ENCODE peak calls at places on chromosomes 16 and 17, in five cellular contexts. V, H, X, Q and Y are unnamed samples.

GRCh38 chr16:46954562-46954961 is 18.9 kb downstream of the DNAJA2 start:
- DNase-seq in Q (no peak), V (no peak), H (no peak), X (no peak), Y (no peak)

GRCh38 chr16:17448640-17449638 is 21.8 kb downstream of the XYLT1 start:
- DNase-seq in X (no peak), Q (peak; percentile 25), V (no peak), H (no peak), Y (no peak)

GRCh38 chr16:58462089-58462488 is 37.9 kb upstream of the NDRG4 start:
- DNase-seq in H (no peak), V (no peak), Q (no peak), X (no peak), Y (no peak)

GRCh38 chr17:36849871-36850348 is 87.4 kb upstream of the LHX1 start:
- DNase-seq in Q (no peak), X (no peak), V (no peak), H (no peak), Y (no peak)

GRCh38 chr16:64428463-64428862 is 693.4 kb downstream of the CDH11 start:
- DNase-seq in V (no peak), H (no peak), Q (no peak), X (no peak), Y (no peak)

GRCh38 chr16:75837681-75838080 is 111.4 kb upstream of the CPHXL start:
- DNase-seq in V (no peak), H (no peak), Q (no peak), X (no peak), Y (no peak)

GRCh38 chr17:64779344-64780095 is 117.4 kb upstream of the SMURF2 start:
- DNase-seq in X (no peak), H (no peak), Q (peak; percentile 27), V (peak; percentile 73), Y (no peak)

GRCh38 chr16:73002836-73003235 is 45.1 kb downstream of the ZFHX3 start:
- DNase-seq in X (no peak), Q (no peak), H (no peak), V (no peak), Y (no peak)

GRCh38 chr17:72477529-72477928 is 356.7 kb downstream of the SOX9 start:
- DNase-seq in X (peak; percentile 78), Q (peak; percentile 70), H (peak; percentile 38), V (no peak), Y (peak; percentile 63)

GRCh38 chr17:66947311-66947710 is 17.2 kb upstream of the CACNG4 start:
- DNase-seq in X (no peak), H (no peak), Q (no peak), V (no peak), Y (no peak)

GRCh38 chr16:17002557-17002956 is 468.2 kb downstream of the XYLT1 start:
- DNase-seq in Q (no peak), V (no peak), H (no peak), X (no peak), Y (no peak)

GRCh38 chr17:10875411-10875810 is 37.5 kb upstream of the PIRT start:
- DNase-seq in Q (no peak), V (peak; percentile 60), H (no peak), X (no peak), Y (no peak)

GRCh38 chr16:46833465-46833810 is 2.5 kb upstream of the C16orf87 start:
- DNase-seq in V (no peak), Q (no peak), H (no peak), X (no peak), Y (no peak)

GRCh38 chr16:81729451-81729850 is 49.6 kb upstream of the PLCG2 start:
- DNase-seq in V (peak; percentile 89), X (no peak), H (no peak), Q (no peak), Y (no peak)

GRCh38 chr17:51638909-51639308 is 378.6 kb downstream of the UTP18 start:
- DNase-seq in H (no peak), X (no peak), Q (no peak), V (no peak), Y (no peak)

GRCh38 chr17:70492368-70492767 is 323.0 kb downstream of the KCNJ2 start:
- DNase-seq in H (no peak), X (no peak), Q (no peak), V (no peak), Y (no peak)

GRCh38 chr16:886802-887731 is 83.7 kb downstream of the LMF1 start:
- DNase-seq in H (no peak), V (peak; percentile 81), X (no peak), Q (no peak), Y (no peak)

GRCh38 chr17:42409467-42410351 is 13.3 kb downstream of the CAVIN1 start:
- DNase-seq in X (peak; percentile 40), H (peak; percentile 96), Q (peak; percentile 49), V (no peak), Y (peak; percentile 79)

GRCh38 chr16:64290461-64290860 is 831.4 kb downstream of the CDH11 start:
- DNase-seq in X (no peak), V (no peak), Q (no peak), H (no peak), Y (no peak)

GRCh38 chr17:40981115-40981514 is 3.0 kb downstream of the KRT40 start:
- DNase-seq in Q (no peak), X (no peak), V (no peak), H (no peak), Y (no peak)

GRCh38 chr16:72092832-72093447 is 480 bp downstream of the TXNL4B start:
- DNase-seq in H (no peak), Q (no peak), V (peak; percentile 45), X (no peak), Y (no peak)

GRCh38 chr17:45322168-45322567 is 5.3 kb upstream of the MAP3K14 start:
- DNase-seq in Q (no peak), V (no peak), X (no peak), H (no peak), Y (no peak)

GRCh38 chr16:3461120-3461519 is 17.6 kb downstream of the NAA60 start:
- DNase-seq in X (no peak), H (no peak), V (no peak), Q (no peak), Y (no peak)

GRCh38 chr17:51479303-51479702 is 219.0 kb downstream of the UTP18 start:
- DNase-seq in H (no peak), X (no peak), V (peak; percentile 34), Q (no peak), Y (no peak)

GRCh38 chr16:19698480-19699465 is 19.3 kb downstream of the KNOP1 start:
- DNase-seq in V (no peak), H (no peak), X (no peak), Q (no peak), Y (no peak)

GRCh38 chr16:1642753-1643152 is 30.6 kb downstream of the CRAMP1 start:
- DNase-seq in Q (no peak), V (no peak), X (no peak), H (no peak), Y (no peak)

GRCh38 chr16:65315004-65315398 is 193.1 kb upstream of the CDH11 start:
- DNase-seq in H (peak; percentile 41), V (no peak), Q (no peak), X (no peak), Y (no peak)

GRCh38 chr16:89565506-89566372 is 5.3 kb downstream of the RPL13 start:
- DNase-seq in H (peak; percentile 65), X (peak; percentile 70), V (peak; percentile 85), Q (peak; percentile 66), Y (peak; percentile 27)

GRCh38 chr17:39621523-39622379 is 5.0 kb upstream of the PPP1R1B start:
- DNase-seq in V (peak; percentile 84), Q (peak; percentile 90), X (peak; percentile 92), H (peak; percentile 84), Y (peak; percentile 83)

GRCh38 chr16:85436636-85437160 is 176.4 kb upstream of the GSE1 start:
- DNase-seq in H (no peak), X (peak; percentile 57), Q (peak; percentile 81), V (peak; percentile 88), Y (peak; percentile 31)

GRCh38 chr17:57948555-57949420 is 6.4 kb downstream of the CUEDC1 start:
- DNase-seq in X (no peak), V (peak; percentile 45), Q (no peak), H (no peak), Y (no peak)

GRCh38 chr16:58459344-58460218 is 40.4 kb upstream of the NDRG4 start:
- DNase-seq in H (no peak), V (no peak), Q (no peak), X (no peak), Y (no peak)

GRCh38 chr17:42581744-42582270 is 4.3 kb upstream of the PSMC3IP start:
- DNase-seq in X (no peak), H (no peak), Q (no peak), V (no peak), Y (no peak)

GRCh38 chr17:42881768-42882565 is 18.6 kb upstream of the G6PC1 start:
- DNase-seq in H (no peak), V (no peak), X (no peak), Q (no peak), Y (no peak)

DNA sequence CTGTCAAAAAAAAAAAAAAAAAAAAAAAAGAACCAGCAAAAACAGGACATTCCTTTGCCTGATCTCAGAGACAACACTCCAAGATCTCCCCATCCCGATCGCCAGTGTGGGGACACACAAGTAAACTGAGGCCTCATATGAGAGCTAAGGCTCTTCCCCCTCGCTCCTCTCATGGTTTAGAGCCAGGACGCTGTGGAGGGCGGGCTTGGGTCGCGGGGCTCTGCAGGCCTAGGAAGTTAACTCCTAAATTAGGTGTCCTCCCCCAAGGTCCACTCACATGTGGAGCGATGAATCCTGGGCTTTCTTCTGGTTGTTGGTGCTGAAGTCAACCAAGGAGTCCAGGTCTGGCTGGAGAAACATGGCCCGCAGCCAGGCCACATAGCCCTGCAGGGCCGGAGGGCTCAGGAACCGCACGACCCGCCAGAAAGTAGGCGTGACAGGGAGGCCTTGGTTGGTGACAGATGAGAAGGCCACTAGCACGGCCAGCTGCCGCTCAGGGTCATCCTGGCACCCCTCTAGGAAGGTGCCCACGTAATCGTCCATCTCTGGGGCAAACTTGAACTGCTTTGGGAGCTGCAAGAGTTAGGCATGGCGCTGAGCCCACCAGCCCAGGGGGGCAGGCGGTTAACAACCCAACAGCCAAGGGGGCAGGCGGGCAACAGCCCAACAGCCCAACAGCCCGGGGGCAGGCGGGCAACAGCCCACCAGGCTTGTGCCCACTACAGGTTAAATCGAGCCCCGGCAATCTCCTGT is 5.2 kb downstream of the MYBBP1A start:
- DNase-seq in X (no peak), V (no peak), H (no peak), Q (no peak), Y (no peak)
- TF ChIP-seq POLR2AphosphoS5 in X (no peak), V (no peak), H (no peak), Q (no peak), Y (no peak)

GRCh38 chr17:3004150-3004801 is 59.1 kb downstream of the OR1D5 start:
- DNase-seq in X (peak; percentile 100), Q (peak; percentile 99), H (peak; percentile 96), V (no peak), Y (peak; percentile 98)
- TF ChIP-seq POLR2AphosphoS5 in X (peak; percentile 88), Q (peak; percentile 63), H (peak; percentile 78), V (no peak), Y (peak; percentile 92)

GRCh38 chr17:69175812-69176517 is 34.3 kb upstream of the ABCA6 start:
- DNase-seq in V (no peak), Q (no peak), H (no peak), X (no peak), Y (no peak)
- TF ChIP-seq POLR2AphosphoS5 in V (no peak), Q (no peak), H (no peak), X (no peak), Y (no peak)

DNA sequence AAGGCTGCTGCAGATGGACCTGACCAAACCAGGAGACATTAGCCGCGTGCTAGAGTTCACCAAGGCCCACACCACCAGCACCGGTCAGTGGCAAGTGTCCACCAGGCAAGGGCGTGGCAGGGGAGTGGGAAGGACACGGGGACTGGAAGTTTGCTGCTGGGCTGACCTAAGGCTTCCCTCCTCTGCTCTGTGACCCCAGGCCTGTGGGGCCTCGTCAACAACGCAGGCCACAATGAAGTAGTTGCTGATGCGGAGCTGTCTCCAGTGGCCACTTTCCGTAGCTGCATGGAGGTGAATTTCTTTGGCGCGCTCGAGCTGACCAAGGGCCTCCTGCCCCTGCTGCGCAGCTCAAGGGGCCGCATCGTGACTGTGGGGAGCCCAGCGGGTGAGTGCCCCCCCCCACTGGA is 4.8 kb downstream of the HSD11B2 start:
- DNase-seq in X (no peak), Q (no peak), H (no peak), V (no peak), Y (no peak)
- TF ChIP-seq POLR2AphosphoS5 in X (no peak), Q (no peak), H (no peak), V (no peak), Y (no peak)